ENCODE peak calls at places on chromosomes 3 and 15, in ten cellular contexts. P is AG04449; C is KG1; E is fibroblast of pulmonary artery; Y is left ventricle myocardium inferior; T is transverse colon; D is activated CD4-positive, alpha-beta T cell treated with anti-CD3 and anti-CD28 coated beads, Interleukin-2, amount 50 U/mL, for 1 hour; G is GM10248; U is NCI-H1092 treated with DMSO at 0.1 percent for 48 hours; W is Right ventricle myocardium inferior. V is an unnamed sample.
A peak's percentile ranks its signal among the peaks of the same experiment; 100 is the strongest.

GRCh38 chr3:21654662-21655061 is 96.3 kb downstream of the ZNF385D start:
- DNase-seq in P (peak; percentile 50), C (no peak), E (peak; percentile 75), Y (no peak), T (no peak), D (no peak), G (no peak), U (no peak), W (no peak), V (no peak)

GRCh38 chr3:68817243-68817642 is 115.1 kb downstream of the TAFA4 start:
- DNase-seq in P (no peak), C (no peak), E (no peak), Y (no peak), T (no peak), D (no peak), G (no peak), U (no peak), W (no peak), V (no peak)

GRCh38 chr3:10349801-10350200 is 28.9 kb upstream of the SEC13 start:
- DNase-seq in P (no peak), C (no peak), E (no peak), Y (no peak), T (no peak), D (no peak), G (no peak), U (no peak), W (no peak), V (no peak)

GRCh38 chr3:130731817-130732216 is 14.8 kb downstream of the PIK3R4 start:
- DNase-seq in P (no peak), C (no peak), E (no peak), Y (no peak), T (no peak), D (no peak), G (no peak), U (no peak), W (no peak), V (no peak)

GRCh38 chr3:54670269-54671000 is 257.4 kb downstream of the LRTM1 start:
- DNase-seq in P (no peak), C (no peak), E (no peak), Y (no peak), T (peak; percentile 56), D (no peak), G (no peak), U (no peak), W (no peak), V (no peak)

GRCh38 chr3:184786271-184787010 is 25.5 kb upstream of the VPS8 start:
- DNase-seq in P (peak; percentile 77), C (peak; percentile 36), E (peak; percentile 84), Y (peak; percentile 49), T (peak; percentile 56), D (no peak), G (no peak), U (no peak), W (peak; percentile 77), V (no peak)

GRCh38 chr3:52606373-52607085 is 70.1 kb downstream of the UQCC5 start:
- DNase-seq in P (no peak), C (no peak), E (peak; percentile 54), Y (no peak), T (peak; percentile 29), D (no peak), G (no peak), U (peak; percentile 67), W (no peak), V (peak; percentile 6)

GRCh38 chr15:93929375-93930094 is 301.8 kb upstream of the MCTP2 start:
- DNase-seq in P (peak; percentile 89), C (no peak), E (peak; percentile 47), Y (peak; percentile 37), T (peak; percentile 14), D (no peak), G (no peak), U (no peak), W (no peak), V (no peak)

GRCh38 chr15:85411992-85412538 is 31.7 kb downstream of the AKAP13 start:
- DNase-seq in P (no peak), C (peak; percentile 39), E (peak; percentile 31), Y (no peak), T (no peak), D (no peak), G (no peak), U (no peak), W (no peak), V (no peak)

GRCh38 chr3:67719333-67719732 is 64.9 kb upstream of the SUCLG2 start:
- DNase-seq in P (peak; percentile 23), C (no peak), E (peak; percentile 26), Y (no peak), T (no peak), D (no peak), G (no peak), U (no peak), W (no peak), V (no peak)

GRCh38 chr3:8988791-8989558 is 25.7 kb upstream of the RAD18 start:
- DNase-seq in P (no peak), C (no peak), E (no peak), Y (no peak), T (no peak), D (no peak), G (no peak), U (no peak), W (no peak), V (no peak)

GRCh38 chr3:30355622-30356021 is 250.8 kb upstream of the TGFBR2 start:
- DNase-seq in P (no peak), C (no peak), E (no peak), Y (no peak), T (no peak), D (no peak), G (no peak), U (peak; percentile 39), W (no peak), V (no peak)

GRCh38 chr3:177744873-177745646 is 547.8 kb upstream of the TBL1XR1 start:
- DNase-seq in P (no peak), C (no peak), E (peak; percentile 71), Y (peak; percentile 20), T (no peak), D (no peak), G (no peak), U (no peak), W (no peak), V (no peak)

GRCh38 chr15:99085413-99086326 is 19.2 kb upstream of the SYNM start:
- DNase-seq in P (peak; percentile 82), C (no peak), E (peak; percentile 27), Y (no peak), T (no peak), D (no peak), G (no peak), U (no peak), W (no peak), V (no peak)

GRCh38 chr15:58438956-58439355 is 7.2 kb downstream of the LIPC start:
- DNase-seq in P (no peak), C (no peak), E (peak; percentile 72), Y (peak; percentile 49), T (peak; percentile 47), D (peak; percentile 12), G (peak; percentile 56), U (peak; percentile 58), W (no peak), V (peak; percentile 67)

GRCh38 chr3:194632211-194632982 is 822 bp downstream of the TMEM44 start:
- DNase-seq in P (no peak), C (no peak), E (peak; percentile 59), Y (peak; percentile 49), T (peak; percentile 73), D (no peak), G (no peak), U (peak; percentile 50), W (no peak), V (no peak)

GRCh38 chr3:173253471-173253870 is 112.4 kb upstream of the SPATA16 start:
- DNase-seq in P (no peak), C (no peak), E (no peak), Y (no peak), T (no peak), D (no peak), G (no peak), U (no peak), W (no peak), V (no peak)

GRCh38 chr15:92332125-92332899 is 61.4 kb upstream of the ST8SIA2 start:
- DNase-seq in P (no peak), C (no peak), E (no peak), Y (no peak), T (no peak), D (no peak), G (no peak), U (no peak), W (no peak), V (no peak)

GRCh38 chr15:101026686-101027272 is 107.6 kb downstream of the LRRK1 start:
- DNase-seq in P (no peak), C (no peak), E (no peak), Y (no peak), T (peak; percentile 4), D (no peak), G (no peak), U (no peak), W (no peak), V (no peak)

GRCh38 chr3:45210308-45211038 is 15.6 kb downstream of the TMEM158 start:
- DNase-seq in P (no peak), C (no peak), E (peak; percentile 87), Y (peak; percentile 82), T (peak; percentile 90), D (peak; percentile 82), G (peak; percentile 74), U (no peak), W (peak; percentile 92), V (peak; percentile 82)

GRCh38 chr15:74621546-74621920 is 5.9 kb downstream of the CLK3 start:
- DNase-seq in P (no peak), C (no peak), E (no peak), Y (no peak), T (no peak), D (no peak), G (no peak), U (no peak), W (no peak), V (no peak)

GRCh38 chr3:8233938-8234337 is 267.7 kb upstream of the LMCD1 start:
- DNase-seq in P (no peak), C (no peak), E (no peak), Y (no peak), T (no peak), D (no peak), G (no peak), U (no peak), W (no peak), V (no peak)

GRCh38 chr3:46725663-46726314 is 8.1 kb upstream of the PRSS50 start:
- DNase-seq in P (no peak), C (no peak), E (peak; percentile 11), Y (no peak), T (no peak), D (no peak), G (no peak), U (peak; percentile 21), W (no peak), V (no peak)

GRCh38 chr3:127104586-127104985 is 88.3 kb upstream of the PRR23E start:
- DNase-seq in P (no peak), C (no peak), E (no peak), Y (no peak), T (no peak), D (no peak), G (no peak), U (peak; percentile 69), W (no peak), V (no peak)